ENCODE peak calls at places on chromosomes 5 and 9, in nine cellular contexts. D, V, K, N, X, S, E, H and R are unnamed samples.
A peak's percentile ranks its signal among the peaks of the same experiment; 100 is the strongest.

GRCh38 chr9:127661342-127661741 is 45.4 kb upstream of the CFAP157 start:
- DNase-seq in D (no peak), V (no peak), K (no peak), N (no peak), X (no peak), S (no peak), E (no peak), H (no peak), R (no peak)

GRCh38 chr5:129135633-129136032 is 41.1 kb downstream of the ISOC1 start:
- DNase-seq in D (no peak), V (no peak), K (no peak), N (no peak), X (no peak), S (peak; percentile 26), E (no peak), H (no peak), R (no peak)

GRCh38 chr5:29780401-29780800 is 1413.1 kb upstream of the CDH6 start:
- DNase-seq in D (no peak), V (no peak), K (no peak), N (no peak), X (no peak), S (no peak), E (no peak), H (no peak), R (no peak)

GRCh38 chr9:111178361-111179043 is 140.2 kb upstream of the LPAR1 start:
- DNase-seq in D (no peak), V (no peak), K (no peak), N (no peak), X (no peak), S (no peak), E (no peak), H (no peak), R (no peak)

GRCh38 chr9:83197611-83198010 is 134.7 kb upstream of the RASEF start:
- DNase-seq in D (no peak), V (no peak), K (no peak), N (no peak), X (no peak), S (no peak), E (no peak), H (no peak), R (no peak)

GRCh38 chr5:1293997-1294838 is 650 bp downstream of the TERT start:
- DNase-seq in D (no peak), V (peak; percentile 51), K (no peak), N (no peak), X (no peak), S (peak; percentile 66), E (no peak), H (no peak), R (no peak)

GRCh38 chr9:95494416-95495371 is 22.1 kb downstream of the PTCH1 start:
- DNase-seq in D (no peak), V (peak; percentile 49), K (peak; percentile 73), N (peak; percentile 59), X (no peak), S (peak; percentile 88), E (peak; percentile 72), H (peak; percentile 78), R (peak; percentile 66)

GRCh38 chr5:55570026-55570425 is 35.3 kb upstream of the PLPP1 start:
- DNase-seq in D (no peak), V (no peak), K (no peak), N (no peak), X (no peak), S (no peak), E (no peak), H (no peak), R (no peak)

GRCh38 chr9:127567119-127567897 is 44.8 kb upstream of the STXBP1 start:
- DNase-seq in D (no peak), V (peak; percentile 43), K (no peak), N (no peak), X (peak; percentile 76), S (peak; percentile 40), E (no peak), H (no peak), R (no peak)

GRCh38 chr5:125200842-125201373 is 454.5 kb upstream of the ZNF608 start:
- DNase-seq in D (no peak), V (no peak), K (no peak), N (no peak), X (no peak), S (no peak), E (no peak), H (no peak), R (no peak)

GRCh38 chr9:27870404-27870803 is 297.1 kb upstream of the C9orf72 start:
- DNase-seq in D (no peak), V (no peak), K (no peak), N (no peak), X (no peak), S (peak; percentile 30), E (no peak), H (no peak), R (no peak)

GRCh38 chr5:81789033-81789432 is 38.1 kb upstream of the SSBP2 start:
- DNase-seq in D (no peak), V (no peak), K (no peak), N (no peak), X (no peak), S (peak; percentile 64), E (no peak), H (no peak), R (peak; percentile 33)

GRCh38 chr5:89343666-89344065 is 460.7 kb upstream of the MEF2C start:
- DNase-seq in D (no peak), V (no peak), K (no peak), N (peak; percentile 13), X (peak; percentile 31), S (peak; percentile 7), E (no peak), H (no peak), R (no peak)

GRCh38 chr5:98096155-98096554 is 677.3 kb upstream of the RGMB start:
- DNase-seq in D (no peak), V (no peak), K (no peak), N (no peak), X (no peak), S (no peak), E (no peak), H (no peak), R (no peak)

GRCh38 chr5:13553896-13554295 is 390.6 kb downstream of the DNAH5 start:
- DNase-seq in D (peak; percentile 29), V (peak; percentile 83), K (no peak), N (no peak), X (no peak), S (peak; percentile 34), E (no peak), H (no peak), R (peak; percentile 49)

GRCh38 chr5:111783537-111783936 is 26.5 kb upstream of the NREP start:
- DNase-seq in D (no peak), V (no peak), K (no peak), N (no peak), X (no peak), S (no peak), E (no peak), H (no peak), R (peak; percentile 17)

GRCh38 chr5:52015760-52016159 is 632.5 kb downstream of the ISL1 start:
- DNase-seq in D (no peak), V (no peak), K (no peak), N (no peak), X (no peak), S (peak; percentile 1), E (no peak), H (no peak), R (no peak)

GRCh38 chr9:7615344-7615743 is 184.2 kb downstream of the DMAC1 start:
- DNase-seq in D (no peak), V (no peak), K (no peak), N (no peak), X (no peak), S (no peak), E (no peak), H (no peak), R (no peak)

GRCh38 chr9:132798817-132799790 is 79.0 kb downstream of the AK8 start:
- DNase-seq in D (no peak), V (no peak), K (no peak), N (no peak), X (peak; percentile 62), S (peak; percentile 48), E (no peak), H (no peak), R (no peak)

GRCh38 chr9:94568972-94569712 is 14.3 kb downstream of the PCAT7 start:
- DNase-seq in D (no peak), V (no peak), K (no peak), N (no peak), X (no peak), S (no peak), E (no peak), H (no peak), R (no peak)

GRCh38 chr5:172133359-172134029 is 54.5 kb downstream of the STK10 start:
- DNase-seq in D (no peak), V (no peak), K (no peak), N (no peak), X (peak; percentile 47), S (peak; percentile 95), E (no peak), H (peak; percentile 47), R (peak; percentile 90)

GRCh38 chr5:160213537-160213936 is 15.8 kb upstream of the FABP6 start:
- DNase-seq in D (no peak), V (no peak), K (no peak), N (no peak), X (peak; percentile 46), S (no peak), E (no peak), H (no peak), R (peak; percentile 30)

GRCh38 chr5:148827723-148828122 is 1.3 kb downstream of the ADRB2 start:
- DNase-seq in D (no peak), V (no peak), K (no peak), N (no peak), X (no peak), S (peak; percentile 35), E (no peak), H (no peak), R (peak; percentile 54)

GRCh38 chr5:35031276-35031675 is 16.5 kb downstream of the AGXT2 start:
- DNase-seq in D (peak; percentile 45), V (no peak), K (no peak), N (no peak), X (no peak), S (no peak), E (no peak), H (no peak), R (peak; percentile 18)

GRCh38 chr5:132103969-132104391 is 30.4 kb downstream of the CSF2 start:
- DNase-seq in D (no peak), V (no peak), K (no peak), N (no peak), X (no peak), S (no peak), E (no peak), H (no peak), R (no peak)

GRCh38 chr5:91382530-91383026 is 539 bp downstream of the ARRDC3 start:
- DNase-seq in D (no peak), V (no peak), K (no peak), N (no peak), X (no peak), S (peak; percentile 67), E (no peak), H (no peak), R (no peak)

GRCh38 chr5:78512440-78512839 is 136.1 kb downstream of the LHFPL2 start:
- DNase-seq in D (no peak), V (no peak), K (no peak), N (no peak), X (no peak), S (no peak), E (no peak), H (no peak), R (no peak)

GRCh38 chr5:150912312-150912814 is 7.6 kb upstream of the ZNF300 start:
- DNase-seq in D (no peak), V (no peak), K (no peak), N (no peak), X (no peak), S (no peak), E (no peak), H (no peak), R (no peak)

GRCh38 chr9:107387401-107387800 is 102.2 kb downstream of the KLF4 start:
- DNase-seq in D (no peak), V (no peak), K (no peak), N (no peak), X (no peak), S (no peak), E (no peak), H (no peak), R (no peak)

GRCh38 chr9:87184956-87185642 is 237.8 kb upstream of the GAS1 start:
- DNase-seq in D (no peak), V (no peak), K (no peak), N (no peak), X (no peak), S (no peak), E (no peak), H (no peak), R (no peak)